ENCODE peak calls at places on chromosomes 11 and 22, in nine cellular contexts. K is pancreas, B is esophagus squamous epithelium, M is bronchial epithelial cell, X is BJ, Q is AG09309, L is fibroblast of pulmonary artery, U is GM06990, V is coronary artery. Y is an unnamed sample.

GRCh38 chr11:69142894-69143293 is 12.8 kb upstream of the SMIM38 start:
- DNase-seq in K (no peak), B (no peak), M (no peak), X (no peak), Q (no peak), L (no peak), U (no peak), V (peak), Y (no peak)

GRCh38 chr11:9264381-9265210 is 554 bp downstream of the DENND5A start:
- DNase-seq in K (peak), B (peak), M (peak), X (peak), Q (peak), L (peak), U (peak), V (peak), Y (peak)

GRCh38 chr11:134433251-134433650 is 21.2 kb upstream of the B3GAT1 start:
- DNase-seq in K (no peak), B (no peak), M (no peak), X (no peak), Q (no peak), L (no peak), U (no peak), V (no peak), Y (no peak)

GRCh38 chr11:71240865-71241691 is 11.3 kb downstream of the SHANK2 start:
- DNase-seq in K (no peak), B (no peak), M (peak), X (peak), Q (peak), L (peak), U (no peak), V (peak), Y (peak)

GRCh38 chr11:69883292-69884255 is 64.4 kb upstream of the FGF3 start:
- DNase-seq in K (no peak), B (no peak), M (no peak), X (no peak), Q (no peak), L (no peak), U (no peak), V (no peak), Y (no peak)

GRCh38 chr22:39317084-39317755 is 2.2 kb downstream of the RPL3 start:
- DNase-seq in K (no peak), B (no peak), M (no peak), X (no peak), Q (no peak), L (no peak), U (no peak), V (no peak), Y (no peak)

GRCh38 chr11:23976369-23976768 is 520.5 kb upstream of the LUZP2 start:
- DNase-seq in K (no peak), B (no peak), M (no peak), X (no peak), Q (no peak), L (peak), U (no peak), V (no peak), Y (peak)

GRCh38 chr11:65499713-65500261 is 942 bp downstream of the MALAT1 start:
- DNase-seq in K (no peak), B (no peak), M (no peak), X (no peak), Q (no peak), L (no peak), U (no peak), V (no peak), Y (no peak)

GRCh38 chr11:114571712-114572111 is 12.0 kb upstream of the NXPE1 start:
- DNase-seq in K (no peak), B (no peak), M (no peak), X (no peak), Q (no peak), L (no peak), U (no peak), V (no peak), Y (no peak)

GRCh38 chr11:75841739-75842138 is 26.7 kb downstream of the UVRAG start:
- DNase-seq in K (no peak), B (no peak), M (no peak), X (no peak), Q (no peak), L (no peak), U (no peak), V (no peak), Y (no peak)

GRCh38 chr11:117495357-117495756 is 167.7 kb downstream of the CEP164 start:
- DNase-seq in K (no peak), B (no peak), M (no peak), X (no peak), Q (no peak), L (no peak), U (no peak), V (no peak), Y (no peak)

GRCh38 chr11:56889986-56890385 is 98.7 kb upstream of the OR5AK2 start:
- DNase-seq in K (no peak), B (no peak), M (no peak), X (no peak), Q (no peak), L (no peak), U (no peak), V (no peak), Y (no peak)

GRCh38 chr11:124329787-124330478 is 9.9 kb upstream of the OR8D2 start:
- DNase-seq in K (no peak), B (no peak), M (no peak), X (no peak), Q (no peak), L (peak), U (peak), V (no peak), Y (peak)

GRCh38 chr22:36807627-36808026 is 9.2 kb downstream of the PVALB start:
- DNase-seq in K (no peak), B (no peak), M (peak), X (no peak), Q (no peak), L (no peak), U (no peak), V (no peak), Y (no peak)

GRCh38 chr22:36432592-36433317 is 45.0 kb upstream of the MYH9 start:
- DNase-seq in K (no peak), B (no peak), M (no peak), X (no peak), Q (no peak), L (peak), U (no peak), V (no peak), Y (peak)

GRCh38 chr22:33984211-33984610 is 63.9 kb upstream of the LARGE1 start:
- DNase-seq in K (no peak), B (no peak), M (no peak), X (no peak), Q (no peak), L (no peak), U (no peak), V (no peak), Y (no peak)

GRCh38 chr22:43188829-43189545 is 2.1 kb upstream of the TTLL12 start:
- DNase-seq in K (peak), B (no peak), M (no peak), X (no peak), Q (no peak), L (no peak), U (no peak), V (no peak), Y (peak)

GRCh38 chr11:45087301-45087700 is 59.1 kb upstream of the PRDM11 start:
- DNase-seq in K (no peak), B (no peak), M (no peak), X (no peak), Q (no peak), L (peak), U (no peak), V (no peak), Y (peak)

GRCh38 chr11:65274734-65275682 is 13.2 kb downstream of the POLA2 start:
- DNase-seq in K (no peak), B (no peak), M (peak), X (peak), Q (peak), L (peak), U (no peak), V (peak), Y (peak)

GRCh38 chr11:108875134-108875533 is 210.3 kb downstream of the DDX10 start:
- DNase-seq in K (no peak), B (no peak), M (no peak), X (no peak), Q (no peak), L (no peak), U (no peak), V (no peak), Y (no peak)

GRCh38 chr11:26618441-26618840 is 46.4 kb upstream of the MUC15 start:
- DNase-seq in K (no peak), B (no peak), M (no peak), X (no peak), Q (no peak), L (no peak), U (no peak), V (no peak), Y (no peak)

GRCh38 chr11:46951864-46952263 is 15.3 kb downstream of the CSTPP1 start:
- DNase-seq in K (no peak), B (no peak), M (no peak), X (no peak), Q (no peak), L (peak), U (no peak), V (no peak), Y (no peak)

GRCh38 chr11:119284344-119285157 is 32.4 kb downstream of the MCAM start:
- DNase-seq in K (no peak), B (no peak), M (peak), X (no peak), Q (peak), L (peak), U (no peak), V (no peak), Y (peak)

GRCh38 chr11:48005878-48006277 is 25.5 kb downstream of the PTPRJ start:
- DNase-seq in K (no peak), B (no peak), M (no peak), X (no peak), Q (no peak), L (no peak), U (no peak), V (no peak), Y (no peak)

GRCh38 chr11:69138265-69138664 is 17.5 kb upstream of the SMIM38 start:
- DNase-seq in K (no peak), B (no peak), M (peak), X (no peak), Q (peak), L (peak), U (no peak), V (peak), Y (peak)

GRCh38 chr11:115384236-115384635 is 120.0 kb downstream of the CADM1 start:
- DNase-seq in K (no peak), B (no peak), M (no peak), X (no peak), Q (no peak), L (no peak), U (no peak), V (no peak), Y (no peak)

GRCh38 chr22:19960491-19961200 is 19.0 kb upstream of the TXNRD2 start:
- DNase-seq in K (peak), B (no peak), M (no peak), X (no peak), Q (no peak), L (no peak), U (no peak), V (no peak), Y (no peak)

GRCh38 chr11:116882386-116882785 is 45.0 kb upstream of the APOA1 start:
- DNase-seq in K (no peak), B (no peak), M (peak), X (peak), Q (peak), L (peak), U (no peak), V (no peak), Y (peak)

GRCh38 chr11:32829157-32829679 is 509 bp upstream of the PRRG4 start:
- DNase-seq in K (no peak), B (no peak), M (peak), X (no peak), Q (no peak), L (no peak), U (no peak), V (no peak), Y (no peak)

GRCh38 chr11:94788396-94788795 is 20.2 kb downstream of the AMOTL1 start:
- DNase-seq in K (no peak), B (no peak), M (no peak), X (no peak), Q (no peak), L (no peak), U (no peak), V (no peak), Y (no peak)

GRCh38 chr11:33273656-33274055 is 16.5 kb downstream of the HIPK3 start:
- DNase-seq in K (no peak), B (no peak), M (no peak), X (no peak), Q (no peak), L (no peak), U (no peak), V (no peak), Y (no peak)

GRCh38 chr11:4922304-4922703 is 1.8 kb downstream of the OR51G1 start:
- DNase-seq in K (no peak), B (no peak), M (no peak), X (no peak), Q (no peak), L (no peak), U (no peak), V (no peak), Y (no peak)

GRCh38 chr11:72982286-72982685 is 159.8 kb downstream of the FCHSD2 start:
- DNase-seq in K (no peak), B (no peak), M (no peak), X (no peak), Q (no peak), L (peak), U (no peak), V (no peak), Y (no peak)
- TF ChIP-seq CTCF in K (no peak), B (no peak), M (no peak), X (no peak), Q (no peak), L (no peak), U (no peak), V (no peak), Y (no peak)

GRCh38 chr11:128685383-128686044 is 8.4 kb upstream of the FLI1 start:
- DNase-seq in K (no peak), B (no peak), M (no peak), X (no peak), Q (no peak), L (no peak), U (no peak), V (no peak), Y (no peak)
- H3K4me3 ChIP-seq in K (no peak), B (no peak), M (no peak), X (no peak), Q (no peak), L (peak), U (no peak), V (peak), Y (no peak)

GRCh38 chr22:48576333-48577013 is 1251.2 kb downstream of the BRD1 start:
- DNase-seq in K (peak), B (no peak), M (no peak), X (no peak), Q (no peak), L (no peak), U (no peak), V (no peak), Y (peak)

GRCh38 chr22:48577691-48578090 is 1250.0 kb downstream of the BRD1 start:
- DNase-seq in K (peak), B (no peak), M (no peak), X (no peak), Q (no peak), L (no peak), U (no peak), V (no peak), Y (no peak)

GRCh38 chr22:48575567-48576332 is 1251.9 kb downstream of the BRD1 start:
- DNase-seq in K (peak), B (no peak), M (no peak), X (no peak), Q (no peak), L (no peak), U (no peak), V (no peak), Y (no peak)

GRCh38 chr22:48578138-48579034 is 1249.3 kb downstream of the BRD1 start:
- DNase-seq in K (peak), B (no peak), M (no peak), X (no peak), Q (no peak), L (no peak), U (no peak), V (no peak), Y (no peak)

DNA sequence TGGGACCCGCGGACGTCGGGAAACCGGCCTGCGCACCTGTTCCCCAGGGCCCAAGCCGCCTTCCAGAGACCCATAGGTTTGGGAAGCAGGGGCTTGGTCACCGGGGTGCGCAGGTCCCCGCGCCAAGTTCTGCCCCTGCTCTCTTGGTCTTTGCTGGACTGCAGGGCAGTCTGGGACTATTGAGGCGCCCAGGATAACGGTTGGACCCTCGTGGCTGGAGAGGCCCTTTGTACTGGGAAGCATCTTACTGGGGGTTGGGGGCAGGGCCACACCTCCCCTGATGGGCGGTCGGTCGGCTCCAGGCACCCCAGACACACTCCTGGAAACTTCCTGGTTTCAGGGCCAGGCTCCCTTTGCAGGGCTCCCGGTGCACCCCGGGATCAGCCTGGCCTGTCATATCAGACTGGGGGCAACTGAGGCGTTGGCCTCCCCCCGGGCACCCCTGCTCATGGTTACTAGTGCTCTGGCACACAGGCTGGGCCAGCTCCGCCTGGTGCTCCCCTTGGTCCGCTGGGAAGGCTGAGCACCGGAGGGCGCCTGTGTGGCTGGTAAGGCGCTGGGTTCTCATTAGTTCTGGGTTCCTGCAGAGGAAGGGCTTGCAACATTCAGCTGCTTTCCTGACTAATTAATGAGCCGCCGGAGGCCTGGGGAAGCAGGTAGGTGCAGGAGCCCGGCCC is 1250.5 kb downstream of the BRD1 start:
- DNase-seq in K (no peak), B (no peak), M (no peak), X (no peak), Q (no peak), L (no peak), U (no peak), V (no peak), Y (no peak)
- TF ChIP-seq CTCF in K (no peak), B (no peak), M (no peak), X (no peak), Q (no peak), L (no peak), U (no peak), V (no peak), Y (no peak)

GRCh38 chr22:29475550-29475949 is 4.5 kb upstream of the NEFH start:
- DNase-seq in K (no peak), B (no peak), M (no peak), X (no peak), Q (no peak), L (no peak), U (peak), V (no peak), Y (no peak)

GRCh38 chr22:29473001-29473400 is 7.0 kb upstream of the NEFH start:
- DNase-seq in K (no peak), B (no peak), M (no peak), X (no peak), Q (no peak), L (no peak), U (no peak), V (no peak), Y (no peak)

GRCh38 chr22:29478326-29479276 is 1.4 kb upstream of the NEFH start:
- DNase-seq in K (no peak), B (no peak), M (no peak), X (no peak), Q (no peak), L (peak), U (no peak), V (no peak), Y (no peak)

GRCh38 chr22:29477919-29478318 is 2.1 kb upstream of the NEFH start:
- DNase-seq in K (no peak), B (no peak), M (no peak), X (no peak), Q (no peak), L (no peak), U (no peak), V (no peak), Y (no peak)

DNA sequence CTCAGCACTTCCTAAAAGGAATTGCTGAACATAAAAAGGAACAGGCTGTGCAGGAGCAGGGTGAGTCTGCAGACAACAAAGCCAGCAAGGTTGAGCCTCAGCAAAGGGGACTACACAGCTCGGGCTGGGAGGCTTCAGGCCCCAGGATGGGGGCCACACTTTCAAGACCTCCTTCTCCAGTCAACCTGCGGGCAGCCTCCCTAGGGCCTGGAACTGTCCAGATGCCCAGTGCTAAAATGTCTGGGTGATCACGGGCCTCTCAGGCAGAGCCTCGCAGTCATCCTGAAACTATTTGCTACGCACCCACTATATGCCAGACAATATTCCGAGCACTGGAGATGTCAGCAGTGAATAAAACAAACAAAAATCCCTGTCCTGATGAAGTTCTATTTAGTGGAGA is 3.9 kb upstream of the NEFH start:
- DNase-seq in K (no peak), B (no peak), M (no peak), X (no peak), Q (no peak), L (no peak), U (no peak), V (no peak), Y (no peak)
- H3K4me3 ChIP-seq in K (no peak), B (no peak), M (no peak), X (no peak), Q (no peak), L (no peak), U (no peak), V (no peak), Y (no peak)

DNA sequence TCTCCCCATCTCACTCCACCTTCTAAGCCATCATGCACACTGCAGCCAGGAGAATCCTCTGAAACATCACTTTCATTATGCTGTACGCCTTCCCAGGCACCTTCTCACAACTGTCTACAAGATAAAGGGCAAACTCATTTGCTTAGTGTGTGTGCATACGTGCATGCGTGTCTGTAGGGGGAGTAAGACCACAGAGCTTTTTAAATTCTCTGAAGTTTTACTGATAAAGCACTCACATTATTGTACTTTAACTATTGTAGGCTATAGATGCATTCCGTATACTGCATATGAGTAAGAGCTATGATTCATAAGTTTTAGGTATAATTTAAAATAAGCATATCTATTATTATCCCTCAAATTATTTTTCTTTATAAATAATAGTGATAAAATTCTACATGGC is 15.3 kb upstream of the ANKK1 start:
- DNase-seq in K (no peak), B (no peak), M (peak), X (no peak), Q (no peak), L (no peak), U (no peak), V (no peak), Y (no peak)
- TF ChIP-seq CTCF in K (no peak), B (no peak), M (no peak), X (no peak), Q (no peak), L (peak), U (peak), V (no peak), Y (no peak)

GRCh38 chr11:1845571-1846452 is 7.0 kb downstream of the TNNI2 start:
- DNase-seq in K (peak), B (no peak), M (no peak), X (no peak), Q (no peak), L (no peak), U (no peak), V (no peak), Y (no peak)

GRCh38 chr11:1844221-1845094 is 5.7 kb downstream of the TNNI2 start:
- DNase-seq in K (peak), B (no peak), M (no peak), X (no peak), Q (no peak), L (peak), U (no peak), V (no peak), Y (no peak)

GRCh38 chr11:1843796-1844195 is 5.0 kb downstream of the TNNI2 start:
- DNase-seq in K (peak), B (no peak), M (no peak), X (no peak), Q (no peak), L (no peak), U (no peak), V (no peak), Y (no peak)

GRCh38 chr11:1846453-1846932 is 6.4 kb upstream of the LSP1 start:
- DNase-seq in K (peak), B (no peak), M (no peak), X (no peak), Q (no peak), L (no peak), U (no peak), V (no peak), Y (no peak)

DNA sequence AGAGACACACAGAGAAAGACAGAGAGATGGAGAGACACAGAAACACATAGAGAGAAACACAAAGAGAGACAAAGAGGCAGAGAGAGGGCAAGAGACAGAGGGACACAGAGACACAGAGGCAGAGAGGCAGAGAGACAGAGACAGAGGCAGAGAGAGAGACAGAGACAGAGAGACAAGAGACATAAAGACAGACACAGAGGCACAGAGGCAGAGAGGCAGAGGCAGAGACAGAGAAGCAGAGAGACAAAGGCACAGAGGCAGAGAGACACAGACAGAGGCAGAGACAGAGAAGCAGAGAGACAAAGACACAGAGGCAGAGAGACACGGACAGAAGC is 6.3 kb downstream of the TNNI2 start:
- DNase-seq in K (no peak), B (no peak), M (no peak), X (no peak), Q (no peak), L (no peak), U (no peak), V (no peak), Y (no peak)
- H3K4me3 ChIP-seq in K (no peak), B (no peak), M (no peak), X (no peak), Q (no peak), L (no peak), U (no peak), V (no peak), Y (no peak)